ENCODE peak calls at places on chromosomes 1 and 21, in ten cellular contexts. K, Y, E, R, Z, B, V, S, D and U are unnamed samples.
A peak's percentile ranks its signal among the peaks of the same experiment; 100 is the strongest.

GRCh38 chr1:64482720-64483119 is 12.8 kb downstream of the CACHD1 start:
- DNase-seq in K (no peak), Y (no peak), E (no peak), R (no peak), Z (no peak), B (no peak), V (no peak), S (no peak), D (no peak), U (no peak)

GRCh38 chr1:228929476-228930027 is 194.3 kb downstream of the RHOU start:
- DNase-seq in K (no peak), Y (no peak), E (no peak), R (no peak), Z (no peak), B (no peak), V (no peak), S (no peak), D (no peak), U (no peak)

GRCh38 chr1:225445644-225446297 is 17.9 kb upstream of the LBR start:
- DNase-seq in K (no peak), Y (no peak), E (peak; percentile 79), R (no peak), Z (peak; percentile 60), B (no peak), V (no peak), S (no peak), D (no peak), U (no peak)

GRCh38 chr1:63797056-63797726 is 23.4 kb downstream of the ROR1 start:
- DNase-seq in K (no peak), Y (no peak), E (no peak), R (no peak), Z (no peak), B (no peak), V (no peak), S (no peak), D (no peak), U (no peak)

GRCh38 chr1:203084588-203085527 is 954 bp downstream of the MYOG start:
- DNase-seq in K (peak; percentile 50), Y (no peak), E (peak; percentile 56), R (no peak), Z (no peak), B (no peak), V (no peak), S (no peak), D (no peak), U (no peak)

GRCh38 chr21:40631201-40631600 is 215.8 kb downstream of the DSCAM start:
- DNase-seq in K (no peak), Y (no peak), E (no peak), R (no peak), Z (no peak), B (no peak), V (no peak), S (no peak), D (no peak), U (no peak)

GRCh38 chr1:70909262-70909817 is 138.3 kb downstream of the PTGER3 start:
- DNase-seq in K (no peak), Y (no peak), E (no peak), R (no peak), Z (no peak), B (no peak), V (no peak), S (no peak), D (no peak), U (no peak)

GRCh38 chr1:70542040-70542439 is 131.0 kb downstream of the CTH start:
- DNase-seq in K (no peak), Y (no peak), E (no peak), R (no peak), Z (no peak), B (no peak), V (no peak), S (no peak), D (no peak), U (no peak)

GRCh38 chr1:225972344-225973152 is 26.6 kb downstream of the SDE2 start:
- DNase-seq in K (no peak), Y (no peak), E (peak; percentile 58), R (no peak), Z (no peak), B (no peak), V (no peak), S (no peak), D (no peak), U (no peak)

GRCh38 chr1:6185635-6186382 is 5.7 kb upstream of the CHD5 start:
- DNase-seq in K (peak; percentile 72), Y (no peak), E (no peak), R (no peak), Z (no peak), B (peak; percentile 39), V (no peak), S (no peak), D (no peak), U (no peak)

GRCh38 chr1:5910666-5911065 is 81.6 kb downstream of the NPHP4 start:
- DNase-seq in K (no peak), Y (no peak), E (no peak), R (no peak), Z (no peak), B (no peak), V (no peak), S (no peak), D (no peak), U (peak; percentile 39)

GRCh38 chr1:66176012-66176715 is 357.8 kb upstream of the SGIP1 start:
- DNase-seq in K (peak; percentile 66), Y (no peak), E (no peak), R (no peak), Z (no peak), B (peak; percentile 56), V (no peak), S (no peak), D (no peak), U (no peak)

GRCh38 chr1:66175107-66175506 is 358.8 kb upstream of the SGIP1 start:
- DNase-seq in K (no peak), Y (no peak), E (no peak), R (no peak), Z (no peak), B (no peak), V (no peak), S (no peak), D (no peak), U (no peak)

GRCh38 chr1:66176828-66177227 is 357.1 kb upstream of the SGIP1 start:
- DNase-seq in K (no peak), Y (no peak), E (no peak), R (no peak), Z (no peak), B (no peak), V (no peak), S (no peak), D (no peak), U (no peak)

GRCh38 chr1:66177483-66177882 is 356.5 kb upstream of the SGIP1 start:
- DNase-seq in K (no peak), Y (no peak), E (no peak), R (no peak), Z (no peak), B (no peak), V (no peak), S (no peak), D (no peak), U (no peak)

GRCh38 chr1:66175581-66175980 is 358.4 kb upstream of the SGIP1 start:
- DNase-seq in K (no peak), Y (no peak), E (no peak), R (no peak), Z (no peak), B (no peak), V (no peak), S (no peak), D (no peak), U (no peak)
- H3K27ac ChIP-seq in K (no peak overlapping the region), Y (no peak overlapping the region), E (no peak overlapping the region), R (no peak overlapping the region), Z (no peak overlapping the region), B (no peak overlapping the region), V (no peak overlapping the region), S (peak overlapping the region; percentile 69), D (no peak overlapping the region), U (no peak overlapping the region)

GRCh38 chr1:192577145-192578140 is 1.9 kb downstream of the RGS1 start:
- DNase-seq in K (no peak), Y (no peak), E (no peak), R (no peak), Z (no peak), B (no peak), V (no peak), S (no peak), D (no peak), U (no peak)

GRCh38 chr1:192576190-192577144 is 894 bp downstream of the RGS1 start:
- DNase-seq in K (no peak), Y (no peak), E (no peak), R (no peak), Z (no peak), B (no peak), V (no peak), S (no peak), D (no peak), U (no peak)

GRCh38 chr1:192571706-192572105 is 3.9 kb upstream of the RGS1 start:
- DNase-seq in K (no peak), Y (no peak), E (no peak), R (no peak), Z (no peak), B (no peak), V (no peak), S (no peak), D (no peak), U (no peak)

GRCh38 chr1:192575499-192576189 is at the start of gene RGS1:
- DNase-seq in K (no peak), Y (peak; percentile 21), E (peak; percentile 68), R (no peak), Z (peak; percentile 76), B (no peak), V (no peak), S (no peak), D (peak; percentile 53), U (peak; percentile 66)

GRCh38 chr1:192573499-192573898 is 2.1 kb upstream of the RGS1 start:
- DNase-seq in K (no peak), Y (no peak), E (no peak), R (no peak), Z (no peak), B (no peak), V (no peak), S (no peak), D (no peak), U (no peak)
- H3K27ac ChIP-seq in K (no peak overlapping the region), Y (no peak overlapping the region), E (peak overlapping the region; percentile 25), R (no peak overlapping the region), Z (peak overlapping the region; percentile 52), B (no peak overlapping the region), V (peak overlapping the region; percentile 5), S (no peak overlapping the region), D (no peak overlapping the region), U (no peak overlapping the region)

GRCh38 chr1:156461781-156462647 is 38.6 kb downstream of the MEF2D start:
- DNase-seq in K (no peak), Y (no peak), E (no peak), R (no peak), Z (peak; percentile 69), B (no peak), V (no peak), S (no peak), D (no peak), U (no peak)
- H3K27ac ChIP-seq in K (no peak overlapping the region), Y (peak overlapping the region; percentile 22), E (peak overlapping the region; percentile 63), R (peak overlapping the region; percentile 58), Z (peak overlapping the region; percentile 62), B (no peak overlapping the region), V (peak overlapping the region; percentile 50), S (no peak overlapping the region), D (no peak overlapping the region), U (peak overlapping the region; percentile 42)

DNA sequence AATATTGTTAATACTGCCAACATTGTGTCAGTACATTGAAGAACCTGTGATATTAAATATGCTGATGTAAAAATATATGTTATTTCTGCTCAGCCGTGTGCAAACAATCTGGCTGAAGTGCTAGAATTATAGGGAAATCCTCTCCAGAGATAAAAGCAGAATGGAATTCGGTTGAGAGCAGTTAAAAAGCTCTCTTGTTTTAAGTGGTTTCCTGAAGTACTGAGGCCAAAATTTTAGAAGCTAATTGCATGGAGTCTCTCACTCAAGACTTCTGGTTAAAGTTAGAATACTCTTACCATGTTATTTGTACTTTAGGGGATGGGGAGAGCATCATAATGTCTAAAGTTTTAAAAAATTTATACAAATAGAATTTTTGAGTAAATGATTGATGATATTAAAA is 834.4 kb upstream of the CXADR start:
- DNase-seq in K (no peak), Y (no peak), E (no peak), R (no peak), Z (no peak), B (no peak), V (no peak), S (no peak), D (no peak), U (no peak)
- H3K27ac ChIP-seq in K (no peak overlapping the region), Y (no peak overlapping the region), E (no peak overlapping the region), R (no peak overlapping the region), Z (no peak overlapping the region), B (no peak overlapping the region), V (peak overlapping the region; percentile 28), S (no peak overlapping the region), D (no peak overlapping the region), U (no peak overlapping the region)